ENCODE peak calls at places on chromosomes 12 and 14, in four cellular contexts. G is BE2C, N is transverse colon, T is tibial artery. R is an unnamed sample. For H3K27me3 and H3K36me3, the result is how much of the 10 kb centered on the place peaks cover.

GRCh38 chr12:121911824-121912585 is 6.4 kb upstream of the CFAP251 start:
- DNase-seq in G (no peak), N (no peak), T (no peak), R (no peak)

GRCh38 chr12:18556081-18556645 is 181.6 kb downstream of the PLCZ1 start:
- DNase-seq in G (no peak), N (no peak), T (no peak), R (no peak)

GRCh38 chr12:112183141-112183581 is 57.8 kb downstream of the TRAFD1 start:
- DNase-seq in G (no peak), N (no peak), T (no peak), R (peak)

GRCh38 chr14:84254205-84254788 is 1275.6 kb upstream of the FLRT2 start:
- DNase-seq in G (no peak), N (no peak), T (no peak), R (peak)

GRCh38 chr12:51323966-51324895 is at the start of gene BIN2:
- DNase-seq in G (no peak), N (peak), T (peak), R (peak)

GRCh38 chr12:88805692-88806091 is 225.4 kb upstream of the KITLG start:
- DNase-seq in G (no peak), N (no peak), T (no peak), R (no peak)

GRCh38 chr12:89349814-89350213 is 2.5 kb downstream of the DUSP6 start:
- DNase-seq in G (peak), N (peak), T (peak), R (peak)

GRCh38 chr12:66598081-66598480 is 80.8 kb downstream of the GRIP1 start:
- DNase-seq in G (no peak), N (no peak), T (no peak), R (no peak)

GRCh38 chr14:80304125-80304766 is 92.9 kb upstream of the DIO2 start:
- DNase-seq in G (no peak), N (no peak), T (no peak), R (no peak)

GRCh38 chr14:95707327-95707726 is 6.6 kb downstream of the TCL1A start:
- DNase-seq in G (no peak), N (no peak), T (no peak), R (no peak)

GRCh38 chr14:95711476-95712176 is 2.3 kb downstream of the TCL1A start:
- DNase-seq in G (no peak), N (no peak), T (no peak), R (no peak)

GRCh38 chr14:95710106-95710505 is 3.8 kb downstream of the TCL1A start:
- DNase-seq in G (no peak), N (no peak), T (no peak), R (no peak)

GRCh38 chr14:95713596-95714371 is at the start of gene TCL1A:
- DNase-seq in G (no peak), N (no peak), T (no peak), R (peak)

GRCh38 chr14:95712398-95712797 is 1.5 kb downstream of the TCL1A start:
- DNase-seq in G (no peak), N (no peak), T (no peak), R (no peak)
- H3K27me3 ChIP-seq in G (under half), N (under half), T (under half), R (under half)

DNA sequence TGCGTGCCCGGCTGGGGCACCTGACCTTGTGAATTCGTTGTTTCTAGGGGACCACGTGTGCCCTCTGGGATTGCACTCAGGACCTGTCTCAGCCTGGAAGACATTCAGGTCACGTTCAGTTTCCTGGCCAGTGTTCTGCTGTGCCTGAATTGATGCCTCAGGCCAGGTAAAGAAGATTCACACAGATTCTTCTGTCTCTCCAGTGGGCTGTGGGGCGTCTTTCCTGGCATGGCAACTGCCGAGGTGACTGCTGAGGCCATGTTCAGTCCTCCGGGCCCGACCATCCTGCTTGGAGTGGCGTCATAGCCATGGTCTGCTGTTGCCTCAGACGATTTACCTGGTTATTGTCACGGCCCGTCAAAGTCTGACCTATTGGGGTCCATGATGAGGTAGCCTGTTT is 13.5 kb downstream of the ZNF605 start:
- DNase-seq in G (no peak), N (no peak), T (no peak), R (no peak)
- H3K36me3 ChIP-seq in G (under half), N (under half), T (half or more), R (under half)

GRCh38 chr12:54038260-54038759 is 5.5 kb downstream of the HOXC5 start:
- DNase-seq in G (no peak), N (no peak), T (no peak), R (no peak)
- H3K27me3 ChIP-seq in G (under half), N (half or more), T (under half), R (half or more)

DNA sequence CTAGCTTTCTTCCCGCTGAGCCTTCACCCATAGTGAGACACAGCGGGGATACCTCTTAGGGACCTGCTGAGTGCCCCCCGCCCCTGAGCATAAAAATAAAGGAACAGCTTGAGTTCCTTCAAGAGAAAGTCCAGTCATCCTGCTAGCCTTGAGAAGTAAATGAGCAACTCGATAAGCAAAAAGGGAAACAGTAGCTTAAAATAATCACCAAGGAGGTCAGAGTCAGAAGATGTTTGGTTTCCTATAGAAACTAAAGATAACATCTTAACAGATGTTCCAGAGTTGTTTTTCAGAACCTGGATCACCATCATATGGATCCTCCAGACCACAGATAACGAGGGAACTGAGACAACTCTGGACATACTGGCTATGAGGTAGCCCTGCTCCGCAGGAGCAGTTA is 94.0 kb downstream of the BCAT1 start:
- DNase-seq in G (no peak), N (no peak), T (no peak), R (no peak)
- H3K36me3 ChIP-seq in G (under half), N (under half), T (under half), R (under half)

GRCh38 chr12:113598815-113599406 is 127.2 kb upstream of the LHX5 start:
- DNase-seq in G (no peak), N (no peak), T (no peak), R (no peak)

GRCh38 chr12:113604666-113605065 is 133.0 kb upstream of the LHX5 start:
- DNase-seq in G (no peak), N (no peak), T (no peak), R (no peak)

GRCh38 chr12:113601656-113602263 is 130.1 kb upstream of the LHX5 start:
- DNase-seq in G (no peak), N (no peak), T (no peak), R (peak)
- H3K27me3 ChIP-seq in G (under half), N (under half), T (under half), R (under half)

DNA sequence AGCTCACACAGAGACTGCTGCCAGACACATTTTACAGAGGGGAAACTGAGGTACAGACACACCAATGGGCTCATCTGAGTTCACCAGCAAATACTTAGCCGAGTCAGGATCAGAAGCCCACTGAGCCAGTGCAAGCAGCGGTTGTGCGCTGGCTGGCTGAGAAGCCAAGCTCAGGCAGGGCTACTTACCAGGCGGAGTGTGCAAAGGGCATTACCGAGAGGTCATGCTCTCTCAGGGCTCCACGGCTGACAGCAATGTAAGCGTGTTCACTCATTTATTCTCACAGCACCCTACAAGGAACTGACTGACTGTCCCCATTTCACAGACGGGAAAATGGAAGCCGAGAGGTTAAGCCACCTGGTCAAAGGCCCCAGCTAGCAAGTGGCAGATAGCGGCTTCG is 63.7 kb downstream of the RFLNA start:
- DNase-seq in G (no peak), N (no peak), T (no peak), R (no peak)
- H3K36me3 ChIP-seq in G (half or more), N (under half), T (half or more), R (under half)

GRCh38 chr12:68462799-68463198 is 130.6 kb upstream of the MDM1 start:
- DNase-seq in G (no peak), N (no peak), T (no peak), R (no peak)
- H3K27me3 ChIP-seq in G (under half), N (under half), T (under half), R (under half)

GRCh38 chr14:102039157-102039556 is 47.7 kb downstream of the HSP90AA1 start:
- DNase-seq in G (no peak), N (no peak), T (no peak), R (peak)
- H3K36me3 ChIP-seq in G (half or more), N (under half), T (half or more), R (half or more)

R was measured in H7.